ENCODE peak calls at places on chromosomes 5 and 9, in seven cellular contexts. R, F, S, W, Q, P and E are unnamed samples. For H3K4me1, the result is how much of the 10 kb centered on the place peaks cover.

GRCh38 chr5:181166812-181167733 is 19.7 kb downstream of the OR2V2 start:
- DNase-seq in R (no peak), F (no peak), S (no peak), W (no peak), Q (no peak), P (no peak), E (peak)

GRCh38 chr9:130188860-130189481 is 16.8 kb downstream of the NCS1 start:
- DNase-seq in R (no peak), F (no peak), S (no peak), W (no peak), Q (no peak), P (no peak), E (no peak)

GRCh38 chr5:142650060-142650459 is 35.8 kb downstream of the FGF1 start:
- DNase-seq in R (no peak), F (no peak), S (no peak), W (no peak), Q (no peak), P (no peak), E (no peak)

GRCh38 chr5:23820764-23821471 is 313.5 kb downstream of the PRDM9 start:
- DNase-seq in R (no peak), F (no peak), S (no peak), W (no peak), Q (peak), P (no peak), E (peak)

GRCh38 chr5:3139596-3139995 is 388.1 kb upstream of the IRX2 start:
- DNase-seq in R (peak), F (no peak), S (no peak), W (no peak), Q (peak), P (no peak), E (peak)

GRCh38 chr5:150122158-150122510 is 33.5 kb downstream of the PDGFRB start:
- DNase-seq in R (no peak), F (no peak), S (no peak), W (peak), Q (no peak), P (peak), E (no peak)

GRCh38 chr5:74041913-74042312 is 415.9 kb downstream of the ARHGEF28 start:
- DNase-seq in R (no peak), F (no peak), S (no peak), W (no peak), Q (no peak), P (no peak), E (no peak)

GRCh38 chr5:60829490-60830266 is 14.4 kb downstream of the ELOVL7 start:
- DNase-seq in R (no peak), F (no peak), S (no peak), W (no peak), Q (no peak), P (no peak), E (no peak)

GRCh38 chr9:114653556-114654159 is 3.9 kb downstream of the TEX53 start:
- DNase-seq in R (peak), F (no peak), S (peak), W (peak), Q (peak), P (peak), E (no peak)

GRCh38 chr9:88011005-88011766 is 36.9 kb upstream of the CDK20 start:
- DNase-seq in R (peak), F (no peak), S (no peak), W (no peak), Q (peak), P (no peak), E (peak)

GRCh38 chr5:4879693-4880303 is 260.3 kb upstream of the ADAMTS16 start:
- DNase-seq in R (peak), F (peak), S (no peak), W (peak), Q (peak), P (peak), E (peak)

GRCh38 chr9:35832814-35833213 is 3.8 kb downstream of the TMEM8B start:
- DNase-seq in R (no peak), F (no peak), S (no peak), W (no peak), Q (no peak), P (peak), E (no peak)

GRCh38 chr9:37149646-37150308 is 29.4 kb downstream of the ZCCHC7 start:
- DNase-seq in R (no peak), F (no peak), S (no peak), W (no peak), Q (peak), P (no peak), E (no peak)

GRCh38 chr9:81372628-81373191 is 316.6 kb downstream of the TLE1 start:
- DNase-seq in R (no peak), F (peak), S (no peak), W (peak), Q (no peak), P (no peak), E (no peak)

GRCh38 chr5:92641031-92641962 is 939.7 kb downstream of the NR2F1-AS1 start:
- DNase-seq in R (peak), F (no peak), S (no peak), W (no peak), Q (no peak), P (peak), E (no peak)

GRCh38 chr9:88544245-88544644 is 9.3 kb downstream of the NXNL2 start:
- DNase-seq in R (no peak), F (no peak), S (no peak), W (no peak), Q (no peak), P (peak), E (no peak)

GRCh38 chr5:141958773-141959172 is 771 bp upstream of the PCDH12 start:
- DNase-seq in R (no peak), F (peak), S (no peak), W (no peak), Q (no peak), P (no peak), E (no peak)

GRCh38 chr9:8887369-8887768 is 1087.8 kb upstream of the DMAC1 start:
- DNase-seq in R (no peak), F (no peak), S (no peak), W (no peak), Q (no peak), P (no peak), E (no peak)

GRCh38 chr9:134556531-134557068 is 85.0 kb upstream of the COL5A1 start:
- DNase-seq in R (no peak), F (peak), S (no peak), W (no peak), Q (no peak), P (no peak), E (no peak)

GRCh38 chr5:107869459-107870115 is 198.8 kb upstream of the EFNA5 start:
- DNase-seq in R (peak), F (no peak), S (no peak), W (no peak), Q (peak), P (no peak), E (peak)

GRCh38 chr5:16740476-16740875 is 123.7 kb upstream of the RETREG1 start:
- DNase-seq in R (no peak), F (no peak), S (no peak), W (no peak), Q (no peak), P (no peak), E (no peak)

GRCh38 chr9:86795047-86795437 is 152.3 kb downstream of the GAS1 start:
- DNase-seq in R (no peak), F (no peak), S (no peak), W (no peak), Q (no peak), P (no peak), E (no peak)

GRCh38 chr5:1099931-1100651 is 11.8 kb downstream of the SLC12A7 start:
- DNase-seq in R (no peak), F (no peak), S (no peak), W (no peak), Q (peak), P (no peak), E (no peak)

DNA sequence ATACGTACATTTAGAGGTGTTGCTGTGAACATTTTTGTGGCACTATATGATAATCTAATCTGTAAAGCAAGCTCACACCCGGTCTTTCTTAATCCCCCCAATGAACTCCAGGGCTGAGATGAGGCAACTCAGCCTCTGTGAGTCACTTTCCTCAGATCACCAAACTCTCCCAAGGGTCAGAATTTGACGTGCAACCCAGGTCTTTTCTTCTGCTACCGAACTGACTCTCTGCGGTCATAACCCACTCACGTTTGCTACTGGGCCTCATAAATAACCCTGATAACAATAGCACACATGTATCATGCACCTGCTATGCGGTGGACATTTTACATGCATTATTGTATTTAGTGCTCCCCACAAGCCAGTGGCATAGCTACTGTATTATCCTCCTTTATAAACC is 153.1 kb downstream of the DROSHA start:
- DNase-seq in R (no peak), F (no peak), S (no peak), W (no peak), Q (no peak), P (no peak), E (no peak)
- H3K4me1 ChIP-seq in R (under half), F (under half), S (under half), W (under half), Q (under half), P (under half), E (under half)

GRCh38 chr9:72588336-72588735 is 66.9 kb downstream of the TMC1 start:
- DNase-seq in R (no peak), F (no peak), S (no peak), W (no peak), Q (no peak), P (no peak), E (no peak)

GRCh38 chr9:72583370-72583769 is 62.0 kb downstream of the TMC1 start:
- DNase-seq in R (no peak), F (no peak), S (no peak), W (no peak), Q (no peak), P (no peak), E (peak)

GRCh38 chr9:72585737-72586136 is 64.3 kb downstream of the TMC1 start:
- DNase-seq in R (no peak), F (peak), S (no peak), W (no peak), Q (no peak), P (no peak), E (peak)

GRCh38 chr9:72589684-72590555 is 68.5 kb downstream of the TMC1 start:
- DNase-seq in R (no peak), F (no peak), S (no peak), W (no peak), Q (no peak), P (no peak), E (no peak)

DNA sequence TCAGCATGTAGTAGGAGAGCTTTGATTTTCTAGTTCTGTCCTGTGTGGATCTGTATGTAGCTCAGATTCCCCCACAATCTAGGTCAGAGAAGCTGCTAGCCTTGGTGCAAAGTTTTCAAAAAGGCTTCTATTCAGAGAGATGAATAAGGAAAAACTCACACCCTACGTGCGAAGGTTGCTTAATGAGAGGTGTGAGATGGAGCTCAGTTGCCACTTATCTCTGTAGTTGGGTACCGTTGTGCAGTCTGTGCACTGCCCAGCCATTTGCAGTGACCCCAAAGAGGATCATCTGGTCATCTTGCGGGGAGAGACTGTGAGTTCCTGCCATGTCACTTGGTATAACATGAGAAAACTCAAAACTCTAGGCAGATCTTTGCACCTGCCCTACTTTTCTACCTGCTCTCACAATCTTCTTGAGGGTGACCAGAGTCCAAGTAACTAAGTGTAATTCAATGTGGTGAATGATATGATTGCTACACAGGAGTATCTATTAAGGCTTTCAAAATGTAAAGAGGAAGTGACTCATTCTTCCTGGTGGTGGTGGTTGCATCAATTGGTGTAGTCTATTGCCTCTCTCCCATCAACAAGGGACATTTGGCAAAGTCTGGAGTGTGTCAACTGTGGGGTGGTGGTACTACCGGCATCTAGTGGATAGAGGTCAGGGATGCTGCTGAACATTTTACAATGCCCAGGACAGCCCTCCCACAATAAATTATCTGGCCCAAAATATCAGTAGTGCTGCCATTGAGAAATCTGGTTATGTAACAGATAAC is 65.2 kb downstream of the TMC1 start:
- DNase-seq in R (no peak), F (no peak), S (peak), W (peak), Q (no peak), P (peak), E (peak)
- H3K27ac ChIP-seq in R (no peak), F (peak), S (no peak), W (no peak), Q (no peak), P (peak), E (peak)

GRCh38 chr5:14235872-14236271 is 92.7 kb downstream of the TRIO start:
- DNase-seq in R (no peak), F (no peak), S (no peak), W (no peak), Q (no peak), P (no peak), E (no peak)

GRCh38 chr5:14239404-14239803 is 96.3 kb downstream of the TRIO start:
- DNase-seq in R (no peak), F (no peak), S (no peak), W (no peak), Q (no peak), P (no peak), E (no peak)

GRCh38 chr5:14238272-14238671 is 95.1 kb downstream of the TRIO start:
- DNase-seq in R (no peak), F (no peak), S (no peak), W (no peak), Q (no peak), P (no peak), E (no peak)

GRCh38 chr5:14236757-14237156 is 93.6 kb downstream of the TRIO start:
- DNase-seq in R (no peak), F (no peak), S (no peak), W (no peak), Q (peak), P (no peak), E (no peak)

DNA sequence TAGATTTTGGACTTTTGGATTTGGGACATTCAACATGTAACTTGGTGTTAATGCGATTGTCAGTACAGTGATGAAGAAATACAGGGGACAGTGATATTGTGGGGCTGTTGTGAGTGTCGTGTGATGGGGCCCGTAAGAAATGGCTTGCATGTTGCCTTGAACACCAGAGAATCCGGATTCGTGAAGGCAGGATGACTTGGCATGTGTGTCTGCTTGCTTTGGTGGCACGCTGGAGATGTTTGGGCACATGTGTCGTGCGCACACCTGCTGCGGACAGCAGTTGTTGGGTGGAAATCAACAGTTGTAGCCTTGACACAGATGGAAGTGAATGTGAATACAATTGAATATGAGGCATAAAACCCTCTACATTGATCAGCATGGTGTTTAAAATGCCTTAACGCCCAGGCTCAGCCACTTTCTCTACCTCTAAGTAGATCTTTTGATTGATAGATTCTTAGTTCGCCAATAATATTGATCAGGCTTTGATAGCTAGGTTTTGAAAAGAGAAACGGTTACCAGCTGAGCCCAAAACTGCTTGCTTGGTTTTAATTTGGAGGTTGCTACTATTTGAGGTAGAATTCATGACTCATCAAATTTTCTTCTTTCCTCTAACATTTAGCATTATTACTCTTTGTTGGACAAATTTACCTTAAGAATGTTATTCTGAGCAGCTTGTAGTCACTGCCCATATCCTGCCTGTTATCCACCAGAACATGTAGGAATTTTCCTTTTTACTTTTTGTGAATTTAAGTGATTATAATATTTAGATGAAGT is 94.4 kb downstream of the TRIO start:
- DNase-seq in R (no peak), F (no peak), S (no peak), W (no peak), Q (no peak), P (no peak), E (no peak)
- H3K4me1 ChIP-seq in R (under half), F (half or more), S (under half), W (under half), Q (under half), P (under half), E (under half)

DNA sequence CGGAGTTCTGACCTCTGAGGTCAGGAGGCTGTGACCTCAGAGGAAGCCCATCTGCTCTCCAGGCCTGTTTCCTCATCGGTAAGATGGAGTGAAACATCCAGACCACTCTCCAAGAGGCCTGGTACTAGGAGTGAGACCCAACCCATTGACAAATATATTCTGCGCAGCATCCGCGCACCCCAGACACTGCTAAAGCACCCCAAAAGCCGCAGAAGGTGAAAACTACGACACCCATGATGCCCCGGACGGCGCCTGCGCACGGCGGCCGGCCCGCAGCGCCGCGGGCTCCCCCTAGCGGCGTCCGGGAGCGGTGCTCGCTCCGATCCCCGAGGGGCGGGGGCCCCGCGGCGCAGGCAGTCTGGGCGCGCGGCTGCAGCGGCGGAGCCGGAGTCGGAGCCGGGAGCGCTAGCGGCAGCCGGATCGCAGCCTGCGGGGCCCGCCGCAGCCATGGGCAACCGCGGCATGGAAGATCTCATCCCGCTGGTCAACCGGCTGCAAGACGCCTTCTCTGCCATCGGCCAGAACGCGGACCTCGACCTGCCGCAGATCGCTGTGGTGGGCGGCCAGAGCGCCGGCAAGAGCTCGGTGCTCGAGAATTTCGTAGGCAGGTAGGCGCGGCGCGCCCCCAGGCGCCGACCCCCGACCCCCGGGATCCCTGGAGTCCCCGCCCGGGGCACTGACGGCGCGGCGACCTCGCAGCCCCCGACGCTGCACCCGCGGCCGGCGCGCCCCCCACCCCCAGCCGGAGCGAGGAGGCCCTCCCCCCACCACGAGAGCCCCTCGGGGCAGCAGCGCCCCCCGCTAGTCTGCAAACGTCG is at the start of gene DNM1:
- DNase-seq in R (peak), F (peak), S (peak), W (no peak), Q (peak), P (peak), E (no peak)
- H3K27ac ChIP-seq in R (no peak), F (no peak), S (peak), W (no peak), Q (peak), P (no peak), E (no peak)

DNA sequence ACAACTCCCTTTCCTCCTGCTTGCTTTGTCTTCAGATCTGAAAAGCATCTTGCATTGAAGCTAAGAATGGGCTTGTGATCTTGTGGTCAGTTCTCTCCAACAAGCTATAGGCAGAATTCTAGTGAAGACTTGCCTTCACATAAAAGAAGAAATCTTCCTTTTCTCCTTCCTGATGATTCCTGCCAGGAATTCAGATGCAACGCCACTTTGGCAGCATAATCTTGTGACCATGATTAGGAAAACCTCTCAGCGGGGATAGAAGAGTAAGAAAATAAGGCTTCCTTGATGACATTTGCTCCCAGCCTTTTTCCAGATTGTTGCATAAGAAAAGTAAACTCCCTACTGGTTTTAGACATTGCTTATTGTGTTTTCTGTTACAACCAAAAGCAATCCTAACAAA is 73.4 kb downstream of the TMEM167A start:
- DNase-seq in R (no peak), F (no peak), S (no peak), W (no peak), Q (no peak), P (no peak), E (no peak)
- H3K4me1 ChIP-seq in R (under half), F (under half), S (under half), W (under half), Q (under half), P (under half), E (under half)

GRCh38 chr5:72818866-72819534 is 2.5 kb downstream of the TNPO1 start:
- DNase-seq in R (peak), F (peak), S (peak), W (peak), Q (peak), P (peak), E (peak)
- H3K27ac ChIP-seq in R (peak), F (peak), S (no peak), W (peak), Q (no peak), P (no peak), E (no peak)

DNA sequence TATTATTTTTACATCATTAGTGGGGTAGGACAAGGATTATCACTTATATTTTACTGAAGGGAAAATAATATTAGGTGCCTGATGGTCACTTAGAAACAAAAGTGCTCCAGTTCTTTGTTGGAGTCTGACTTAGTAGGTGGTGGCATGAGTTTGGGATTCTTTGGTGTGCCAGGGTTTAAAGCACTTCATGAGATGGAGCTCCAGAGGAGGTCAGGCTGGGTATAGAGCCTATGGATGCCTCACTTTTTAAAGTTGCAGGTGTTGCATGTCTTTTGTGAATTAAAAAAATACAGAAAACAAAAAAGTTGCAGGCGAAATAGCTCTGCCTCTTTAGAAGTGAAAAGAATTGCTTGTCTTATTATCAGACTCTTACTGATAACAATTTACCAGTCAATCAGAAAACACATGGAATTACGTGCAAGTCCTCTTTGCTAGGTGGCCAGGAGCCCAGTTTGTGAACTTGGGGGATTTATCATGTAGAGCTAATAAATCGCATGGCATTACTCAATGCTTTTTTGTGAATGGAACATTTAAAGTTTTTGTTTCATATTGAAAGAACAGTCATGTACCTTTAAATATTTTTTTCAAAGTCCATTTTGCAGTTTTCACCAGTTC is 1.6 kb downstream of the ITK start:
- DNase-seq in R (no peak), F (no peak), S (no peak), W (no peak), Q (no peak), P (no peak), E (no peak)
- H3K4me1 ChIP-seq in R (under half), F (under half), S (half or more), W (under half), Q (under half), P (under half), E (under half)